ENCODE peak calls at places on chromosome 22, in five cellular contexts. J is COLO829; N is RWPE1; G is neural crest cell; D is stimulated activated CD4-positive, alpha-beta T cell treated with anti-CD3 and anti-CD28 coated beads, Interleukin-15, amount 100 ng/mL, for 24 hours. S is an unnamed sample.

GRCh38 chr22:21642584-21643448 is 714 bp downstream of the SDF2L1 start:
- DNase-seq in J (peak; percentile 57), N (no peak), G (peak; percentile 59), D (peak; percentile 82), S (peak; percentile 37)

GRCh38 chr22:48758905-48759875 is 1068.5 kb downstream of the BRD1 start:
- DNase-seq in J (no peak), N (no peak), G (no peak), D (no peak), S (no peak)

GRCh38 chr22:44338183-44338812 is 25.5 kb upstream of the SHISAL1 start:
- DNase-seq in J (no peak), N (no peak), G (no peak), D (no peak), S (no peak)

GRCh38 chr22:41009222-41009948 is 58.2 kb downstream of the RBX1 start:
- DNase-seq in J (no peak), N (no peak), G (no peak), D (no peak), S (no peak)

GRCh38 chr22:21570398-21570797 is 2.9 kb downstream of the UBE2L3 start:
- DNase-seq in J (no peak), N (no peak), G (no peak), D (no peak), S (no peak)

GRCh38 chr22:42805016-42805997 is 51.8 kb downstream of the ARFGAP3 start:
- DNase-seq in J (no peak), N (peak; percentile 20), G (no peak), D (no peak), S (no peak)

GRCh38 chr22:20531404-20532181 is 24.2 kb downstream of the MED15 start:
- DNase-seq in J (peak; percentile 74), N (peak; percentile 86), G (no peak), D (no peak), S (no peak)

GRCh38 chr22:23530766-23531282 is 49.3 kb downstream of the IGLL1 start:
- DNase-seq in J (no peak), N (no peak), G (no peak), D (no peak), S (no peak)

GRCh38 chr22:48342732-48343131 is 1484.9 kb downstream of the BRD1 start:
- DNase-seq in J (no peak), N (no peak), G (no peak), D (no peak), S (no peak)

GRCh38 chr22:50016988-50017700 is 4.6 kb upstream of the IL17REL start:
- DNase-seq in J (no peak), N (peak; percentile 34), G (no peak), D (peak; percentile 91), S (no peak)

GRCh38 chr22:50341977-50342650 is 1.0 kb upstream of the PPP6R2 start:
- DNase-seq in J (peak; percentile 82), N (peak; percentile 51), G (peak; percentile 99), D (peak; percentile 94), S (peak; percentile 78)

GRCh38 chr22:17606472-17606871 is 22.1 kb downstream of the ATP6V1E1 start:
- DNase-seq in J (no peak), N (no peak), G (no peak), D (no peak), S (peak; percentile 54)

GRCh38 chr22:35318346-35319215 is 18.9 kb downstream of the TOM1 start:
- DNase-seq in J (no peak), N (no peak), G (no peak), D (no peak), S (no peak)

GRCh38 chr22:37178350-37179125 is 9.5 kb downstream of the C1QTNF6 start:
- DNase-seq in J (no peak), N (no peak), G (no peak), D (no peak), S (no peak)

GRCh38 chr22:38221407-38221806 is 19.6 kb downstream of the MAFF start:
- DNase-seq in J (no peak), N (no peak), G (no peak), D (no peak), S (no peak)

GRCh38 chr22:47328550-47329243 is 566.2 kb downstream of the TBC1D22A start:
- DNase-seq in J (peak; percentile 94), N (peak; percentile 81), G (no peak), D (no peak), S (peak; percentile 2)

GRCh38 chr22:33896801-33897620 is 23.3 kb downstream of the LARGE1 start:
- DNase-seq in J (no peak), N (no peak), G (no peak), D (no peak), S (no peak)

GRCh38 chr22:23202812-23203451 is 22.6 kb downstream of the BCR start:
- DNase-seq in J (no peak), N (no peak), G (no peak), D (no peak), S (no peak)

GRCh38 chr22:30297276-30298004 is 8.1 kb upstream of the CASTOR1 start:
- DNase-seq in J (no peak), N (no peak), G (no peak), D (no peak), S (no peak)

GRCh38 chr22:35561796-35562526 is 21.3 kb downstream of the RASD2 start:
- DNase-seq in J (peak; percentile 96), N (peak; percentile 59), G (no peak), D (no peak), S (no peak)

GRCh38 chr22:48664586-48664985 is 1163.1 kb downstream of the BRD1 start:
- DNase-seq in J (no peak), N (no peak), G (no peak), D (no peak), S (no peak)

GRCh38 chr22:26185190-26185589 is 15.9 kb downstream of the SEZ6L start:
- DNase-seq in J (no peak), N (no peak), G (no peak), D (no peak), S (no peak)

GRCh38 chr22:44351685-44352377 is 39.1 kb upstream of the SHISAL1 start:
- DNase-seq in J (no peak), N (peak; percentile 76), G (no peak), D (peak; percentile 59), S (no peak)

GRCh38 chr22:47051435-47052175 is 289.2 kb downstream of the TBC1D22A start:
- DNase-seq in J (no peak), N (no peak), G (no peak), D (no peak), S (no peak)

GRCh38 chr22:37215890-37216289 is 3.6 kb upstream of the SSTR3 start:
- DNase-seq in J (no peak), N (no peak), G (no peak), D (no peak), S (no peak)

GRCh38 chr22:46905415-46905814 is 143.0 kb downstream of the TBC1D22A start:
- DNase-seq in J (no peak), N (no peak), G (no peak), D (no peak), S (no peak)

GRCh38 chr22:42308887-42309468 is 38.5 kb upstream of the TCF20 start:
- DNase-seq in J (no peak), N (no peak), G (no peak), D (no peak), S (no peak)

GRCh38 chr22:25448435-25449051 is 115.9 kb upstream of the GRK3 start:
- DNase-seq in J (no peak), N (no peak), G (no peak), D (peak; percentile 24), S (no peak)

GRCh38 chr22:33450756-33451155 is 392.6 kb upstream of the SYN3 start:
- DNase-seq in J (no peak), N (no peak), G (no peak), D (no peak), S (no peak)

GRCh38 chr22:17774206-17774927 is at the start of gene BID:
- DNase-seq in J (no peak), N (no peak), G (peak; percentile 24), D (peak; percentile 53), S (no peak)

GRCh38 chr22:50118557-50119168 is 28.9 kb downstream of the MOV10L1 start:
- DNase-seq in J (peak; percentile 30), N (no peak), G (no peak), D (no peak), S (no peak)

GRCh38 chr22:25567305-25567704 is 2.8 kb downstream of the GRK3 start:
- DNase-seq in J (no peak), N (no peak), G (no peak), D (no peak), S (no peak)

GRCh38 chr22:36288571-36289405 is 35.9 kb downstream of the APOL1 start:
- DNase-seq in J (no peak), N (no peak), G (no peak), D (no peak), S (no peak)

GRCh38 chr22:42316988-42317387 is 46.5 kb upstream of the TCF20 start:
- DNase-seq in J (no peak), N (peak; percentile 63), G (no peak), D (peak; percentile 61), S (no peak)

GRCh38 chr22:30628491-30628890 is 7.1 kb upstream of the SLC35E4 start:
- DNase-seq in J (no peak), N (no peak), G (no peak), D (no peak), S (no peak)